ENCODE peak calls at places on chromosomes 13 and 19, in nine cellular contexts. M is fibroblast of pulmonary artery; J is cardiac fibroblast; I is choroid plexus epithelial cell; Z is IMR-90; Y is fibroblast of mammary gland; G is naive thymus-derived CD4-positive, alpha-beta T cell; F is lung; P is neuronal stem cell. O is an unnamed sample.

GRCh38 chr13:104984296-104984818 is 1551.1 kb downstream of the EFNB2 start:
- DNase-seq in M (peak; percentile 65), J (peak; percentile 57), I (peak; percentile 87), Z (peak; percentile 12), Y (no peak), G (peak; percentile 51), F (no peak), P (no peak), O (peak; percentile 87)

GRCh38 chr19:17184381-17184841 is 30.7 kb upstream of the USE1 start:
- DNase-seq in M (no peak), J (no peak), I (no peak), Z (peak; percentile 7), Y (no peak), G (peak; percentile 53), F (no peak), P (no peak), O (peak; percentile 32)

GRCh38 chr19:7931221-7932061 is 5.5 kb upstream of the CTXN1 start:
- DNase-seq in M (no peak), J (no peak), I (no peak), Z (no peak), Y (no peak), G (no peak), F (no peak), P (no peak), O (no peak)

GRCh38 chr13:30020726-30021312 is 170.4 kb upstream of the UBL3 start:
- DNase-seq in M (no peak), J (no peak), I (no peak), Z (peak; percentile 57), Y (peak; percentile 54), G (no peak), F (no peak), P (no peak), O (no peak)

GRCh38 chr19:37007587-37008220 is 70.5 kb upstream of the ZNF420 start:
- DNase-seq in M (peak; percentile 61), J (peak; percentile 33), I (peak; percentile 64), Z (no peak), Y (peak; percentile 67), G (peak; percentile 49), F (peak; percentile 41), P (no peak), O (no peak)

GRCh38 chr13:21326155-21327030 is 132.7 kb downstream of the ZDHHC20 start:
- DNase-seq in M (peak; percentile 32), J (peak; percentile 48), I (peak; percentile 54), Z (peak; percentile 46), Y (peak; percentile 51), G (no peak), F (no peak), P (peak; percentile 72), O (no peak)

GRCh38 chr13:29859971-29860370 is 9.6 kb upstream of the UBL3 start:
- DNase-seq in M (peak; percentile 41), J (peak; percentile 19), I (no peak), Z (peak; percentile 87), Y (peak; percentile 89), G (no peak), F (no peak), P (no peak), O (no peak)

GRCh38 chr13:79966502-79966901 is 374.4 kb downstream of the SPRY2 start:
- DNase-seq in M (no peak), J (peak; percentile 16), I (no peak), Z (no peak), Y (peak; percentile 35), G (no peak), F (no peak), P (no peak), O (no peak)

GRCh38 chr13:95301135-95301946 is at the start of gene ABCC4:
- DNase-seq in M (peak; percentile 73), J (peak; percentile 73), I (peak; percentile 59), Z (peak; percentile 72), Y (peak; percentile 62), G (peak; percentile 46), F (peak; percentile 67), P (peak; percentile 73), O (peak; percentile 29)

GRCh38 chr13:50608357-50608756 is 235.1 kb downstream of the DLEU7 start:
- DNase-seq in M (no peak), J (no peak), I (no peak), Z (no peak), Y (no peak), G (no peak), F (no peak), P (no peak), O (no peak)

GRCh38 chr19:7515471-7516226 is at the start of gene ZNF358:
- DNase-seq in M (peak; percentile 63), J (peak; percentile 79), I (peak; percentile 62), Z (peak; percentile 46), Y (peak; percentile 51), G (no peak), F (peak; percentile 51), P (peak; percentile 76), O (no peak)

GRCh38 chr13:95044452-95045205 is 256.6 kb downstream of the ABCC4 start:
- DNase-seq in M (no peak), J (no peak), I (no peak), Z (no peak), Y (no peak), G (no peak), F (no peak), P (no peak), O (no peak)

DNA sequence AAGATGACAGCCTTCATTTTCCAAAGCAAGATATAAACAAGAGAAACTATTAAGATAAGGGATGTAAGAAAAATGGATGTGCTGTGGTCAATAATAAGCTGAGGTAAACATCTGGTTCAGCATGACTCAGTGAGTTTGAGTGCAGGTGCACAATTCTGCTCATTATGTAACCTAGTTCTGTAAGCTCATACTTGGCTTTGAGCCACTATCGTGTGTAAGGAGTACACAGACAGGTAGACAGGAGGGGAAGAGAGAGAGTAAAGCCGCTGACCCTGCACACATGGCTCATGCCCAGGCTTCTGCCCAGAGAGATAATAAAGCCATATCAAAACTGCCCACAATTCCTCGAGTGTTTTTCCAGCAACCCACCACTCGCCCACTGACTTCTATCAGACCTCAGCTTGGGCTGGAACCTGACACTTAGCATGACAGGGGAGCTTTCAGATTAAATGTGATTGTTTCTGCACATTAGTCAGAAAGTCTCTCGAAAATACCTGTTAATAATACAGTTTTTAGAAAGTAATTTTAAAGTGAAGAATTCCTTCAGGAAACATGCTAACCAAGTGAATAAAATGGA is 51.7 kb downstream of the ZNF91 start:
- DNase-seq in M (no peak), J (no peak), I (no peak), Z (no peak), Y (no peak), G (no peak), F (no peak), P (no peak), O (no peak)
- H3K4me3 ChIP-seq in M (no peak overlapping the region), J (no peak overlapping the region), I (no peak overlapping the region), Z (no peak overlapping the region), Y (no peak overlapping the region), G (no peak overlapping the region), F (no peak overlapping the region), P (no peak overlapping the region), O (no peak overlapping the region)

DNA sequence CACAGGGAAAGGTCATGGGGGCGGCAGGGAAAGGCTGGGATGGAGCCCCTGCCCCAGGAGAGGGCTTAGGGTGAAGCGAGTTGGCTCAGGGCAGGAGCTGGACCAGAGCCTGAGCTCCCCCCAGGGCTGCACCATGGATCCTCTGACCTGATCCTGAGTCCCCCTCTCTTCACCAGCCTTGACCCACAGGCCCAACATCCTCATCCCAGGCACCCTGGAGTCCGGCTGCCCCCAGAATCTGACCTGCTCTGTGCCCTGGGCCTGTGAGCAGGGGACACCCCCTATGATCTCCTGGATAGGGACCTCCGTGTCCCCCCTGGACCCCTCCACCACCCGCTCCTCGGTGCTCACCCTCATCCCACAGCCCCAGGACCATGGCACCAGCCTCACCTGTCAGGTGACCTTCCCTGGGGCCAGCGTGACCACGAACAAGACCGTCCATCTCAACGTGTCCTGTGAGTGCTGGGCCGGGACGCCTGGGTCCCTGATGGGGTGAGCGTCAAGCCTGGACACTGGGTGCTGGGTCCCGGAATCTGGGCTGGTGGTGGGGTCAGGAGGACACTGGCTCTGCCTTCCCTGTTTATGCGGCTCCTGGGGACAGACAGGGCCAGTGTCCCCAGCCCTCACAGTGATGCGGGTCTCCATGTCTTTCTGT is 842 bp downstream of the SIGLEC9 start:
- DNase-seq in M (no peak), J (no peak), I (no peak), Z (no peak), Y (no peak), G (no peak), F (no peak), P (no peak), O (no peak)
- H3K4me3 ChIP-seq in M (no peak overlapping the region), J (no peak overlapping the region), I (no peak overlapping the region), Z (no peak overlapping the region), Y (no peak overlapping the region), G (no peak overlapping the region), F (no peak overlapping the region), P (peak overlapping the region; percentile 35), O (no peak overlapping the region)

DNA sequence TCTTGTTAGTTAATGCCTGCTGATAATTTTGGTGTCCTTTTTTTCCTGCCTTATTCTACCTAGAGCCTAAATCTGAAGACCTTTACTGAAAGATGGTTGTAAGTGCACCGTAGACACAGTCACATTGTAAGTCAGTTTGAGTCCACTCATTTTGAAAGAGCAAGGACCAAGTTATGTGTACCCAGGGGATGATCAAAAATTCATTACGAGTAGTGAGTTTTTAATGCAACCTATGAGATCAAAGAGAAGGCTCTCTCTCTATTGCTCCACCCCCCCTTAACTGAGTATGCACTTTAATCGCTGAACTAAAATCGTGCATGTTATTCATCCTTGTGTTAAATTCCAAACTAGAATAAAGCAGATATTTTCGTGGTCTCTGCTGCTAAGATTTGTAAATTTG is 1.8 kb downstream of the RAP2A start:
- DNase-seq in M (peak; percentile 19), J (no peak), I (peak; percentile 30), Z (no peak), Y (peak; percentile 35), G (no peak), F (no peak), P (no peak), O (no peak)
- H3K4me3 ChIP-seq in M (peak overlapping the region; percentile 77), J (peak overlapping the region; percentile 81), I (peak overlapping the region; percentile 78), Z (peak overlapping the region; percentile 70), Y (peak overlapping the region; percentile 70), G (no peak overlapping the region), F (no peak overlapping the region), P (peak overlapping the region; percentile 62), O (no peak overlapping the region)

DNA sequence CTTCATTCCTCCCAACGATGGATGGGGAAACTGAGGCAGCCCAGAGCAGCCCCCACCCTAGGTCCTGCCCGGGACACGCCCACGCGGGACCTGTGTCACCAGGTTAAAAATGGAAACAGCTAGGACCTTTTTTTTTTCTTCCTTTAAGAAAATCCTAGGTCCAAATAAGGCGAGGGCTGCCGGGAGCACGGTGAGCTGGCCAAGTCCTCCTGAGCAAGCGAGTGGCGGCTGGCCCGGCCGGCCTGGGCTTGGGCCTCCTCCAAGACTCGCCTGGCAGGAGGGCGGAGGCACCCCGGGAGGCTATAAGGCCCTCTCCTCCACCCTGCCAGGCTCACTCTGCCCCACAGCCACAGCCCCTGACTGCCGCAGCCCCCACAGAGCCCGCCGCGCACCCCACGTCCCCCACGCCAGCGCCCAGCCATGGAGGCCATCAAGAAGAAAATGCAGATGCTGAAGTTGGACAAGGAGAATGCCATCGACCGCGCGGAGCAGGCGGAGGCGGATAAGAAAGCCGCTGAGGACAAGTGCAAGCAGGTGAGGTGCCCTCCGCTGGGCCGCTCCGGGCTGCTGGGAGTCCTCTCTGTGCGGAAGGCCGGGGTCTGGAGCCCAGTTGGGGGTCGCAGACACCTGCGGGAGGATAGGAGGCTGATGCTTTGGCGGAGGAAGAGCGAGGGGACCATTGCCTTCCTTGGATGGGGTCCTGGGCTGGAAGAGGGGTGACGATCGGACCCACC is 8.9 kb upstream of the TPM4 start:
- DNase-seq in M (peak; percentile 91), J (peak; percentile 94), I (peak; percentile 85), Z (peak; percentile 87), Y (peak; percentile 90), G (no peak), F (peak; percentile 71), P (no peak), O (no peak)
- H3K4me3 ChIP-seq in M (peak overlapping the region; percentile 38), J (peak overlapping the region; percentile 38), I (peak overlapping the region; percentile 5), Z (peak overlapping the region; percentile 54), Y (peak overlapping the region; percentile 66), G (no peak overlapping the region), F (peak overlapping the region; percentile 19), P (no peak overlapping the region), O (no peak overlapping the region)

GRCh38 chr19:1858412-1859081 is 4.8 kb downstream of the KLF16 start:
- DNase-seq in M (no peak), J (no peak), I (no peak), Z (no peak), Y (no peak), G (no peak), F (no peak), P (no peak), O (no peak)
- H3K4me3 ChIP-seq in M (no peak overlapping the region), J (no peak overlapping the region), I (no peak overlapping the region), Z (no peak overlapping the region), Y (no peak overlapping the region), G (no peak overlapping the region), F (no peak overlapping the region), P (no peak overlapping the region), O (no peak overlapping the region)